ENCODE peak calls at places on chromosomes 2 and 18, in six cellular contexts. Y is fibroblast of the conjunctiva, B is astrocyte of the spinal cord, F is NCI-H524, X is kidney glomerular epithelial cell, L is Peyer's patch. Q is an unnamed sample.

GRCh38 chr2:4404363-4404762 is 701.0 kb downstream of the DCDC2C start:
- DNase-seq in Y (no peak), B (no peak), F (no peak), X (no peak), L (no peak), Q (no peak)

GRCh38 chr2:160934263-160934662 is 226.0 kb upstream of the TANK start:
- DNase-seq in Y (no peak), B (no peak), F (no peak), X (no peak), L (no peak), Q (no peak)

GRCh38 chr18:22346968-22347611 is 70.6 kb downstream of the CTAGE1 start:
- DNase-seq in Y (no peak), B (no peak), F (no peak), X (no peak), L (no peak), Q (no peak)

GRCh38 chr2:156457523-156458228 is 21.5 kb downstream of the GPD2 start:
- DNase-seq in Y (no peak), B (no peak), F (no peak), X (no peak), L (no peak), Q (no peak)

GRCh38 chr2:161414015-161414384 is 2.1 kb upstream of the TBR1 start:
- DNase-seq in Y (no peak), B (peak), F (no peak), X (no peak), L (no peak), Q (no peak)

GRCh38 chr2:19114126-19114525 is 244.3 kb downstream of the OSR1 start:
- DNase-seq in Y (no peak), B (peak), F (no peak), X (no peak), L (no peak), Q (no peak)

GRCh38 chr2:201254331-201254730 is 6.0 kb upstream of the CASP8 start:
- DNase-seq in Y (peak), B (peak), F (no peak), X (no peak), L (no peak), Q (no peak)

GRCh38 chr2:23385748-23386421 is 906 bp downstream of the KLHL29 start:
- DNase-seq in Y (no peak), B (no peak), F (peak), X (no peak), L (peak), Q (no peak)

GRCh38 chr2:204115288-204115687 is 178.7 kb downstream of the ICOS start:
- DNase-seq in Y (no peak), B (no peak), F (no peak), X (no peak), L (no peak), Q (no peak)

GRCh38 chr2:101931402-101931801 is 60.4 kb upstream of the IL1R2 start:
- DNase-seq in Y (no peak), B (no peak), F (no peak), X (no peak), L (no peak), Q (no peak)

GRCh38 chr2:88086401-88086800 is 18.8 kb downstream of the SMYD1 start:
- DNase-seq in Y (no peak), B (no peak), F (no peak), X (no peak), L (no peak), Q (no peak)

GRCh38 chr18:24055009-24055804 is 40.7 kb downstream of the TTC39C start:
- DNase-seq in Y (no peak), B (no peak), F (peak), X (no peak), L (no peak), Q (no peak)

GRCh38 chr2:233638836-233639235 is 2.6 kb downstream of the UGT1A10 start:
- DNase-seq in Y (no peak), B (no peak), F (peak), X (no peak), L (no peak), Q (no peak)